ENCODE peak calls at places on chromosome 21, in five cellular contexts. Y is A549, P is K562, E is HepG2, Q is GM12878. K is an unnamed sample.

GRCh38 chr21:39650801-39651200 is 38.1 kb downstream of the B3GALT5 start:
- DNase-seq in Y (no peak), P (no peak), Q (no peak), E (no peak), K (no peak)

GRCh38 chr21:38039841-38040240 is 123.6 kb upstream of the KCNJ6 start:
- DNase-seq in E (no peak), Q (no peak), P (no peak), Y (peak), K (no peak)

GRCh38 chr21:39079617-39080016 is 103.6 kb downstream of the PSMG1 start:
- DNase-seq in E (peak), P (peak), Q (no peak), Y (no peak), K (peak)

GRCh38 chr21:38474124-38474523 is 24.2 kb downstream of the ERG start:
- DNase-seq in P (no peak), Y (no peak), E (no peak), Q (no peak), K (no peak)

GRCh38 chr21:38938343-38938742 is 132.6 kb downstream of the ETS2 start:
- DNase-seq in Q (no peak), P (no peak), E (no peak), Y (no peak), K (peak)

GRCh38 chr21:34129039-34129891 is 55.9 kb downstream of the MRPS6 start:
- DNase-seq in P (peak), Q (no peak), E (no peak), Y (no peak), K (peak)

GRCh38 chr21:24011087-24011486 is 1596.2 kb downstream of the MRPL39 start:
- DNase-seq in P (no peak), Y (no peak), Q (no peak), E (no peak), K (no peak)

GRCh38 chr21:16079830-16080229 is 350.0 kb downstream of the USP25 start:
- DNase-seq in Q (no peak), Y (peak), E (peak), P (no peak), K (peak)

GRCh38 chr21:35217504-35218060 is 168.5 kb upstream of the RUNX1 start:
- DNase-seq in Q (no peak), E (peak), Y (peak), P (no peak), K (peak)

GRCh38 chr21:34907783-34908423 is 141.2 kb downstream of the RUNX1 start:
- DNase-seq in E (no peak), P (peak), Q (no peak), Y (no peak), K (no peak)

GRCh38 chr21:38661296-38662223 is 144.2 kb upstream of the ETS2 start:
- DNase-seq in E (no peak), P (no peak), Q (no peak), Y (peak), K (peak)

GRCh38 chr21:16169102-16169511 is 439.3 kb downstream of the USP25 start:
- DNase-seq in Q (no peak), Y (no peak), P (no peak), E (no peak), K (peak)

GRCh38 chr21:14251336-14251735 is 35.4 kb downstream of the RBM11 start:
- DNase-seq in Q (no peak), P (no peak), Y (no peak), E (no peak), K (no peak)

GRCh38 chr21:32994305-32994704 is 31.4 kb upstream of the OLIG2 start:
- DNase-seq in P (peak), E (no peak), Q (no peak), Y (no peak), K (peak)

GRCh38 chr21:37866027-37866426 is 50.2 kb downstream of the KCNJ6 start:
- DNase-seq in P (no peak), Y (peak), Q (no peak), E (no peak), K (no peak)

GRCh38 chr21:43880111-43880985 is 15.3 kb downstream of the AGPAT3 start:
- DNase-seq in Q (no peak), E (no peak), P (no peak), Y (no peak), K (peak)

GRCh38 chr21:40074198-40074597 is 207.0 kb downstream of the PCP4 start:
- DNase-seq in Q (no peak), E (no peak), Y (no peak), P (no peak), K (no peak)

GRCh38 chr21:33541756-33542639 is at the start of gene GART:
- DNase-seq in E (peak), P (peak), Y (peak), Q (peak), K (peak)

GRCh38 chr21:46498335-46499050 is 39.8 kb downstream of the DIP2A start:
- DNase-seq in E (no peak), Q (no peak), Y (no peak), P (no peak), K (peak)

GRCh38 chr21:46500224-46500861 is 41.7 kb downstream of the DIP2A start:
- DNase-seq in E (peak), Y (peak), P (peak), Q (no peak), K (peak)

GRCh38 chr21:43975469-43976098 is 36.5 kb upstream of the TRAPPC10 start:
- DNase-seq in E (peak), P (peak), Y (peak), Q (peak), K (peak)

GRCh38 chr21:33362044-33362555 is 37.3 kb downstream of the IFNAR1 start:
- DNase-seq in P (peak), E (no peak), Y (no peak), Q (no peak), K (no peak)

GRCh38 chr21:25459365-25459764 is 147.9 kb downstream of the MRPL39 start:
- DNase-seq in E (no peak), Y (no peak), Q (no peak), P (no peak), K (no peak)

GRCh38 chr21:15731243-15731613 is 1.4 kb downstream of the USP25 start:
- DNase-seq in P (peak), E (peak), Q (no peak), Y (no peak), K (no peak)

GRCh38 chr21:20443558-20444155 is 554.6 kb upstream of the NCAM2 start:
- DNase-seq in Q (no peak), P (peak), E (no peak), Y (peak), K (no peak)

GRCh38 chr21:34092241-34092921 is 19.0 kb downstream of the MRPS6 start:
- DNase-seq in Y (no peak), Q (no peak), E (no peak), P (no peak), K (no peak)

GRCh38 chr21:15947707-15948106 is 217.9 kb downstream of the USP25 start:
- DNase-seq in P (no peak), E (no peak), Y (no peak), Q (no peak), K (no peak)

GRCh38 chr21:34732388-34732821 is 63.6 kb downstream of the CLIC6 start:
- DNase-seq in P (no peak), Q (no peak), E (no peak), Y (no peak), K (no peak)

GRCh38 chr21:38993561-38993960 is 187.8 kb downstream of the ETS2 start:
- DNase-seq in E (peak), P (no peak), Y (peak), Q (no peak), K (peak)

GRCh38 chr21:39633770-39634181 is 21.0 kb downstream of the B3GALT5 start:
- DNase-seq in Q (no peak), E (no peak), Y (peak), P (no peak), K (peak)

GRCh38 chr21:33966324-33966949 is 50.8 kb upstream of the ATP5PO start:
- DNase-seq in Q (no peak), Y (no peak), E (no peak), P (peak), K (no peak)

GRCh38 chr21:43938751-43939442 is 73.2 kb upstream of the TRAPPC10 start:
- DNase-seq in P (peak), Q (peak), Y (peak), E (peak), K (peak)

GRCh38 chr21:40386301-40386911 is 460.6 kb downstream of the DSCAM start:
- DNase-seq in E (no peak), Q (no peak), P (peak), Y (peak), K (no peak)

GRCh38 chr21:33198346-33199135 is 31.2 kb upstream of the IFNAR2 start:
- DNase-seq in Y (no peak), E (no peak), P (no peak), Q (no peak), K (peak)

GRCh38 chr21:32771134-32771523 is 426 bp downstream of the PAXBP1 start:
- DNase-seq in E (peak), Q (no peak), Y (peak), P (peak), K (peak)

GRCh38 chr21:40176732-40177131 is 309.5 kb downstream of the PCP4 start:
- DNase-seq in E (no peak), P (no peak), Q (no peak), Y (no peak), K (no peak)

GRCh38 chr21:42614391-42614790 is 39.0 kb upstream of the PDE9A start:
- DNase-seq in Q (no peak), P (no peak), Y (no peak), E (no peak), K (no peak)
- TF ChIP-seq BHLHE40 in Q (no peak), P (no peak), Y (no peak), E (no peak), K (no peak)

DNA sequence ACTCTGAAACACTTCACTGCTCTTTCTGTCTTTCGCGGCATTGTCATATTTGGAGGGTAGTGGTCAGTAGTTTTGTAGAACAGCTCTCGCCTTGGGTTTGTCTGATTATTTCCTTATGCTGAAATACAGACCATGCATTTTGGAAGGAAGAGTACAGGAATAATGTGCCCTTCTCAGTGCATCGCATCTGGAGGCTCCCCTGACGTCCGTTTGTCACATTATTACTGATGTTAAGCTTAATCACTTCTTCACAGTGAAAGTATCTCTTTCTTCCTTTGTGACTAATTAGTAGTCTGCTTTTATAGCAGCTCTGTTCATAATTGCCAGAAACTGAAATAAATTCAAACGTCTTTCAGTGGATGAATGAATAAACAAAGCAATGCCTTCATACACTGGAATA is 85.7 kb upstream of the CXADR start:
- DNase-seq in Q (no peak), E (no peak), P (no peak), Y (no peak), K (no peak)
- H3K4me3 ChIP-seq in Q (no peak), E (no peak), P (no peak), Y (no peak), K (no peak)

DNA sequence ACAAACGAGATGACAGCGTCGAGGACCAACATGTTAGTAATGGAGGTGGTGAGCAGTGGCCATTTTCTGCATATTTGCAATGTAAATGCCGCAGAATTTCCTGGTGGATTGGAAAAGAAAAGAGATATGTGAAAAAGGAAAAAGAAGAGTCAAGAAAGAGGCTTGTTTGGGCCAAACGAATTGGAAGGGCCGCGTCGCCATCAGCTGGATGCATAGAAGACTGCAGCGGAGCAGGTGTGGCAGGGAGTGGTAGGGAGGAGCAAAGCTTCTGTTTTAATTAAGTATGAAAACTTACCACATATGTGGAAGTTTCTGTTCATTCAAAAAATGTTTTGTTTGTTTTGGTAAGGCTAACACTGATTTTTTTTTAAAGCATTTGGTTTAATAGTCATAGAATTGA is 690.7 kb downstream of the NCAM2 start:
- DNase-seq in Q (no peak), Y (no peak), P (peak), E (no peak), K (peak)
- TF ChIP-seq BHLHE40 in Q (no peak), Y (no peak), P (no peak), E (no peak), K (no peak)

DNA sequence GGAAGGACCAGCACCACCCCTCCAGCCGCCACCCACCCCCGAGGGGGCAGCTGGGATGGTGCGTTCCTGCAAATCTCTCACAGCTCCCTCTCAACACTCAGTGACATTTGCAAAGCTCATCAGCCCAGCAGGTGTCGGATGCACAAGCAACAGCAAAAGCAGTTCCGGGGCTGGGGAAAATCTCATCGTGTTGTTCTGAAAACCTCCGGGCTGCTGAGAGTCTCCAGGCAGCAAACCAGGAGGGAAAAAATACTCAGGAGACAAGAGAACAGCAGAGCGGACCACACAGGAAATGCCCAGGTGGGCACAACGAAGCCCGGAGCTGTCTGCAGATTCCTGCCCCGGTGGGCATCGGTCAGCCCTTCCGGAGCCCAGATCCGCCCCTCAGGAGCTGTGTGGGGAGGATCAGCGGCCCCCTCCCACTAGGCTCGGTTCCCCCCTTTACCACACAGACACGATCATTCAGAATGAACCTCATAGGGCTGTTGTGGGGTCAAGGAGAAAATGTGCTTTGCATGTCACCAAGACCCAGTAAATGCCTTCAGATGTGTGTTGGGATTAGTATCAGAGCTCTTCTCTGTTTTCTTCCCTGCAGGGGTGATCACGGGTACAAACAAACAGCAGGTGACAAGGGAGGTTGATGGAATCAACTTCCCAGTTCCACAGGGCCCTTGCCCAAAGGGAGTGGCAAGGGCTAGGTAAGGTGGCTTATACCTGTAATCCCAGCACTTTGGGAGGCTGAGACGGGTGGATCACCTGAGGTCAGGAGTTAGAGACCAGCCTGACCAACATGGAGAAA is 127.0 kb upstream of the TIAM1 start:
- DNase-seq in E (no peak), P (no peak), Q (no peak), Y (no peak), K (no peak)
- H3K4me3 ChIP-seq in E (no peak), P (no peak), Q (no peak), Y (no peak), K (no peak)

GRCh38 chr21:45356653-45357435 is 48.1 kb upstream of the COL18A1 start:
- DNase-seq in Q (no peak), E (peak), P (no peak), Y (no peak), K (no peak)
- TF ChIP-seq BHLHE40 in Q (no peak), E (no peak), P (no peak), Y (no peak), K (no peak)

GRCh38 chr21:36699546-36700294 is 805 bp downstream of the SIM2 start:
- DNase-seq in P (no peak), Y (no peak), E (no peak), Q (no peak), K (no peak)
- H3K4me3 ChIP-seq in P (no peak), Y (peak), E (peak), Q (no peak), K (peak)

GRCh38 chr21:22763442-22763841 is 1765.2 kb downstream of the NCAM2 start:
- DNase-seq in Y (no peak), E (no peak), P (no peak), Q (no peak), K (no peak)

GRCh38 chr21:22764222-22764621 is 1766.0 kb downstream of the NCAM2 start:
- DNase-seq in Y (no peak), P (no peak), E (no peak), Q (no peak), K (no peak)

GRCh38 chr21:22758478-22758877 is 1760.3 kb downstream of the NCAM2 start:
- DNase-seq in P (no peak), Y (no peak), E (no peak), Q (no peak), K (no peak)

DNA sequence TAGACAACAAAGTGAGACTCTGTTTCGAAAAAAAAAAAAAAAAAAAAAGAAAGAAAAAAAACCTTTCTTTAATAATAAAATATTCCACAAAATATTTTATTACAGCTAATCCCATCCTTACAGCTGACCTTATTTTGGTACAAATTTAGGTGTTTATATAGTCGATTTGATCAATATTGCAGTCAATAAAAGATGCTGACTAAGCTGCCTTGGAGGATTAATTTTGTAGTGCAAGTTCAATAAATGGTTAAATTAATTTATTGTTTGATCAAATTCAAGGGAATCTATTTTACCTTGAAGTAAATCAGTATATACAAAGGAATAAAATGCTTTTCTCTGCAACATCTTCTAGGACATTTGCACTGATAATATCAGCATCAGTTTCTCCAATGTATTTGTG is 1764.3 kb downstream of the NCAM2 start:
- DNase-seq in E (no peak), Q (no peak), Y (no peak), P (no peak), K (no peak)
- TF ChIP-seq BHLHE40 in E (no peak), Q (no peak), Y (no peak), P (no peak), K (no peak)

GRCh38 chr21:41783476-41784150 is 16.8 kb upstream of the RIPK4 start:
- DNase-seq in P (peak), Y (peak), Q (no peak), E (no peak), K (no peak)
- H3K4me3 ChIP-seq in P (no peak), Y (no peak), Q (no peak), E (no peak), K (no peak)

DNA sequence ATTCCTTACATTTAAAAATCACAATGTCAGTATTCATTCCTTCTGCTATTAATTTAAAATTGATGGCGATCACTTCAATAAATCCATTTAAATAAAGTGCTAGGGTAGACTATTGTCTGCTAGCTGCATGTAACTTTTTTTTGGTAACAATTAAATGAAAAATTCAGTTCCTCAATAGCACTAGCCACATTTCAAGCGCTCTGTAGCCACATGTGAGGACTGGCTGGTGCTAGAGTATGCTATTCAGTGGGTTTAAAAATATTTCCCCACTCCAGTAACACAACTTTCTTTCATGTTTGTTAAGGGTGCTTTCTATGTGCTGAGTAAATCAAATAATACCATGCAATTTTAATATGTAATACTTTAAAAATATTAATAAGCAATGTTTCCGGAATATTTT is 108.2 kb downstream of the LTN1 start:
- DNase-seq in Y (no peak), Q (no peak), P (peak), E (no peak), K (peak)
- TF ChIP-seq BHLHE40 in Y (no peak), Q (no peak), P (no peak), E (no peak), K (no peak)

DNA sequence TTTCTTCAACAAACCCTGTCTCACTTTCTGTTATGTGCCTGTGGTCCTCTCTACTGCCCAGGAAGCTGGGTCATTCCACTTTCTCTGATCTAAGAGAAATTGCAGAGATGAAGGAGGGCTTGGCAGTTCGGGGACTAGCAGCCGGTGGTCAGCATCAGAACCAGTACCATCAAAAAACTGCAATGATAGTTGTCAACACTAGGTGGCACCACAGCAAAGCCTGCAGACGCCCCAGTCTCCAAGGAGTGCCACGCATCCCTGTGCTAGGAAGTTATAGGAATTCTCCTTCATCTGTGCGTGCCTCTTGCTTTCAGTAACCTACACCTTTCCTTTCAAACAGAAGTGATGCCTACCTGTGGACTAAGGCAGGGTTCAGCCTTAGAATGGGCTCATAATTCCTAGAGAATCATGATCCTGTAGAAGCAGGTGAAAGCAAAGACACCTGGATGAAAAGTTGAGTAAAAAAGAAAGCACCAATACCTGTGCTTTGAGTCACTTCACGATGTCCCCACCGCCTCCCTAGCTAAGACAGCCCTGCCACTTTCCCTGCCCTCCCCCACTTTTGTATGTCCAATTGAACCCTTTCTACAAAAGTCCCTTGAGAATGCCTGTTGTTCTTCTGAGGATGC is 129.2 kb downstream of the ADAMTS1 start:
- DNase-seq in Q (no peak), P (peak), E (peak), Y (peak), K (peak)
- H3K4me3 ChIP-seq in Q (no peak), P (no peak), E (no peak), Y (no peak), K (no peak)

K was measured in IMR-90.